ENCODE peak calls at places on chromosomes 1 and 21, in five cellular contexts. N is GM23248, G is neural progenitor cell, M is IMR-90, E is H9. J is an unnamed sample.
A peak's percentile ranks its signal among the peaks of the same experiment; 100 is the strongest.

GRCh38 chr1:227092054-227092453 is 152.0 kb downstream of the COQ8A start:
- DNase-seq in N (no peak), G (no peak), M (peak; percentile 13), E (no peak), J (no peak)

GRCh38 chr1:27515626-27516025 is 25.7 kb upstream of the WASF2 start:
- DNase-seq in N (no peak), G (no peak), M (no peak), E (no peak), J (no peak)

GRCh38 chr21:31667639-31668038 is 8.1 kb downstream of the SOD1 start:
- DNase-seq in N (no peak), G (no peak), M (no peak), E (no peak), J (peak; percentile 20)

GRCh38 chr21:14675774-14676530 is 129.8 kb upstream of the SAMSN1 start:
- DNase-seq in N (no peak), G (no peak), M (no peak), E (no peak), J (no peak)

GRCh38 chr1:17010601-17011438 is 908 bp downstream of the ATP13A2 start:
- DNase-seq in N (peak; percentile 83), G (peak; percentile 23), M (peak; percentile 13), E (no peak), J (peak; percentile 54)

GRCh38 chr21:15058718-15059316 is 6.0 kb downstream of the NRIP1 start:
- DNase-seq in N (peak; percentile 89), G (no peak), M (peak; percentile 68), E (no peak), J (peak; percentile 76)

GRCh38 chr1:10945988-10946387 is 66.5 kb upstream of the TARDBP start:
- DNase-seq in N (no peak), G (no peak), M (no peak), E (no peak), J (no peak)

GRCh38 chr1:76146184-76146583 is 71.6 kb downstream of the ST6GALNAC3 start:
- DNase-seq in N (no peak), G (no peak), M (no peak), E (no peak), J (no peak)

GRCh38 chr1:77824694-77825355 is 45.4 kb downstream of the MIGA1 start:
- DNase-seq in N (peak; percentile 47), G (no peak), M (no peak), E (no peak), J (no peak)

GRCh38 chr1:200233393-200233792 is 176.4 kb downstream of the ZNF281 start:
- DNase-seq in N (peak; percentile 74), G (no peak), M (peak; percentile 61), E (no peak), J (peak; percentile 80)

GRCh38 chr21:38351176-38351959 is 94.6 kb downstream of the KCNJ15 start:
- DNase-seq in N (peak; percentile 23), G (no peak), M (peak; percentile 16), E (no peak), J (no peak)

GRCh38 chr21:38350681-38351080 is 93.9 kb downstream of the KCNJ15 start:
- DNase-seq in N (no peak), G (no peak), M (no peak), E (no peak), J (peak; percentile 12)

GRCh38 chr21:38354231-38354630 is 97.4 kb downstream of the KCNJ15 start:
- DNase-seq in N (no peak), G (no peak), M (no peak), E (no peak), J (no peak)

GRCh38 chr21:38352536-38353219 is 95.9 kb downstream of the KCNJ15 start:
- DNase-seq in N (peak; percentile 89), G (peak; percentile 68), M (peak; percentile 76), E (peak; percentile 66), J (peak; percentile 71)

DNA sequence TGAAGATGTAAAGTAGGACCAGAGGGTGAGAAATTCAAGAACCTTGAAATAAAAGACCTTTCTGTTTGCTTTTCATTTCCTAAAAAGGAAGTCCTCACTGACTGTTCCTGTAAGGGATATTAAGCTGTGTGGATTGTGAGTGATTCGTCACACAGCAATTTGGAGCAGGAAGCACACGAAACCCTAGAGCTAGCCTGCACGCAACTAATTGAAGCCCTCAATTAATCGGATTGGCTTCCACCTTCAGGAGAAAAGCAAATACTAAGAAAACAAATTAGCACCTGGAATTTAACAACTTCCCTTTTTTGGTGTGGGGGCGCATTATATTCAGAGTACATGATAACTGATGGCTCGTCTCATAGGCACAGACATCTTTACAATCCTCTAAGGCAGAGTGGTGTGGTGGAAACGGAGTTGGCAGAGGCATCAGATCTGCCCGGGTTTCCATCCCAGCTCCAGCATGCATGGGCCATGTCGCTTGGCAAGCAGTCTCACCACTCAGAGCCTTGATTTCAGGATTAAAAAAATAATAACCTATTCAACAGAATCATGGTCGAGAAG is 95.2 kb downstream of the KCNJ15 start:
- DNase-seq in N (peak; percentile 91), G (no peak), M (peak; percentile 90), E (no peak), J (peak; percentile 79)
- H3K9ac ChIP-seq in N (peak overlapping the region; percentile 62), G (no peak overlapping the region), M (peak overlapping the region; percentile 72), E (no peak overlapping the region), J (peak overlapping the region; percentile 91)

GRCh38 chr1:65526049-65526556 is 105.6 kb downstream of the LEPR start:
- DNase-seq in N (no peak), G (no peak), M (no peak), E (no peak), J (no peak)

GRCh38 chr1:65528104-65528503 is 107.6 kb downstream of the LEPR start:
- DNase-seq in N (peak; percentile 44), G (no peak), M (no peak), E (no peak), J (peak; percentile 48)

GRCh38 chr1:65527211-65527610 is 106.7 kb downstream of the LEPR start:
- DNase-seq in N (peak; percentile 88), G (no peak), M (peak; percentile 41), E (no peak), J (peak; percentile 73)

GRCh38 chr1:65525297-65526048 is 105.0 kb downstream of the LEPR start:
- DNase-seq in N (peak; percentile 40), G (peak; percentile 61), M (no peak), E (peak; percentile 29), J (peak; percentile 43)

GRCh38 chr1:65527672-65528071 is 107.2 kb downstream of the LEPR start:
- DNase-seq in N (peak; percentile 79), G (peak; percentile 19), M (no peak), E (no peak), J (peak; percentile 55)
- H3K9ac ChIP-seq in N (peak overlapping the region; percentile 78), G (no peak overlapping the region), M (no peak overlapping the region), E (no peak overlapping the region), J (peak overlapping the region; percentile 78)

GRCh38 chr1:12603224-12603623 is 14.8 kb downstream of the DHRS3 start:
- DNase-seq in N (no peak), G (no peak), M (no peak), E (no peak), J (no peak)

GRCh38 chr1:12600880-12601633 is 17.0 kb downstream of the DHRS3 start:
- DNase-seq in N (peak; percentile 36), G (peak; percentile 75), M (no peak), E (peak; percentile 83), J (no peak)

GRCh38 chr1:12604114-12604874 is 13.7 kb downstream of the DHRS3 start:
- DNase-seq in N (peak; percentile 96), G (no peak), M (peak; percentile 99), E (no peak), J (peak; percentile 97)

GRCh38 chr1:12601690-12602632 is 16.0 kb downstream of the DHRS3 start:
- DNase-seq in N (no peak), G (peak; percentile 38), M (peak; percentile 97), E (peak; percentile 46), J (peak; percentile 43)

GRCh38 chr1:12602633-12603024 is 15.4 kb downstream of the DHRS3 start:
- DNase-seq in N (no peak), G (no peak), M (no peak), E (no peak), J (no peak)
- H3K9ac ChIP-seq in N (no peak overlapping the region), G (no peak overlapping the region), M (no peak overlapping the region), E (no peak overlapping the region), J (no peak overlapping the region)

GRCh38 chr1:44420535-44420934 is 15.5 kb downstream of the RNF220 start:
- DNase-seq in N (no peak), G (no peak), M (no peak), E (no peak), J (no peak)

GRCh38 chr1:44425327-44426082 is 20.4 kb downstream of the RNF220 start:
- DNase-seq in N (no peak), G (no peak), M (no peak), E (no peak), J (no peak)

GRCh38 chr1:44423706-44424546 is 18.9 kb downstream of the RNF220 start:
- DNase-seq in N (peak; percentile 60), G (no peak), M (peak; percentile 35), E (no peak), J (no peak)

GRCh38 chr1:44421374-44422028 is 16.4 kb downstream of the RNF220 start:
- DNase-seq in N (no peak), G (peak; percentile 56), M (no peak), E (no peak), J (no peak)

DNA sequence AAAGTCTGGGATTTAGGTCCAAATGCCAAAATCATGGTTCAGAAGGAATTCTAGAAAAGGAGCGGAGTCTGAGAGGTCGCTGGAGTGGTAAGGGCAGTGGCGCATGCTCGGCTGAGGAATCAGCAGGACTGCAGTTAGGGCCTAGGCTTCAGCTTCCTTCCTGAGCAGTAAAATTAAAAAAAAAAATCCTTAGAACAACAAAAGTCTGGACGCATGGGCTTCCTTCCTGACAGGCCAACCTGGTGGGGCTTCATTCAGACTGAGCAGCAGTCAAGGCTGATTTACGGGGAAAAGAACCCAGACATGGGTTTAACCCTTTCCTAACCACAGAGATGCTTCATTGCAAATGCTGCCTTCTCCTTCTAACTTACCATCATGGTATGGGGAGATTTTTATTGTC is 17.1 kb downstream of the RNF220 start:
- DNase-seq in N (no peak), G (no peak), M (no peak), E (no peak), J (no peak)
- H3K9ac ChIP-seq in N (no peak overlapping the region), G (no peak overlapping the region), M (no peak overlapping the region), E (no peak overlapping the region), J (no peak overlapping the region)